ENCODE peak calls at places on chromosome 16, in nine cellular contexts. J is adrenal gland, P is upper lobe of left lung, B is Peyer's patch, V is A549, E is ovary, H is GM12892, Y is lower leg skin, N is GM12891. K is an unnamed sample.

GRCh38 chr16:48632137-48632774 is 22.3 kb upstream of the N4BP1 start:
- DNase-seq in J (no peak), P (no peak), B (no peak), V (no peak), E (no peak), H (no peak), Y (peak), N (no peak), K (peak)

GRCh38 chr16:47388705-47389104 is 72.2 kb downstream of the ITFG1 start:
- DNase-seq in J (no peak), P (no peak), B (no peak), V (no peak), E (no peak), H (no peak), Y (no peak), N (no peak), K (no peak)

GRCh38 chr16:679808-680624 is at the start of gene STUB1:
- DNase-seq in J (peak), P (peak), B (peak), V (no peak), E (peak), H (peak), Y (peak), N (peak), K (no peak)

GRCh38 chr16:20401066-20401465 is 3.5 kb downstream of the PDILT start:
- DNase-seq in J (no peak), P (no peak), B (no peak), V (no peak), E (no peak), H (no peak), Y (no peak), N (no peak), K (no peak)

GRCh38 chr16:31086629-31086906 is 2.2 kb downstream of the PRSS53 start:
- DNase-seq in J (no peak), P (no peak), B (no peak), V (no peak), E (no peak), H (no peak), Y (no peak), N (no peak), K (no peak)

GRCh38 chr16:82031116-82032084 is 3.7 kb upstream of the HSD17B2 start:
- DNase-seq in J (no peak), P (no peak), B (no peak), V (peak), E (no peak), H (no peak), Y (no peak), N (no peak), K (no peak)

GRCh38 chr16:47903470-47903869 is 252.3 kb downstream of the ABCC12 start:
- DNase-seq in J (no peak), P (no peak), B (no peak), V (no peak), E (no peak), H (no peak), Y (no peak), N (no peak), K (no peak)

GRCh38 chr16:71344315-71344905 is 14.1 kb upstream of the CALB2 start:
- DNase-seq in J (no peak), P (no peak), B (no peak), V (no peak), E (no peak), H (no peak), Y (no peak), N (no peak), K (no peak)

GRCh38 chr16:11515540-11516430 is 70.9 kb downstream of the LITAF start:
- DNase-seq in J (no peak), P (no peak), B (no peak), V (no peak), E (no peak), H (no peak), Y (no peak), N (no peak), K (no peak)

GRCh38 chr16:50102046-50102756 is 36.4 kb downstream of the HEATR3 start:
- DNase-seq in J (no peak), P (no peak), B (no peak), V (no peak), E (no peak), H (no peak), Y (no peak), N (no peak), K (no peak)

GRCh38 chr16:87076950-87077749 is 240.0 kb downstream of the C16orf95 start:
- DNase-seq in J (peak), P (peak), B (peak), V (peak), E (no peak), H (no peak), Y (no peak), N (no peak), K (no peak)

GRCh38 chr16:66872524-66872923 is 7.8 kb upstream of the PDP2 start:
- DNase-seq in J (no peak), P (no peak), B (no peak), V (no peak), E (no peak), H (no peak), Y (no peak), N (no peak), K (no peak)

GRCh38 chr16:3142770-3143169 is 7.9 kb downstream of the ZNF213 start:
- DNase-seq in J (no peak), P (no peak), B (no peak), V (no peak), E (no peak), H (no peak), Y (no peak), N (no peak), K (no peak)

GRCh38 chr16:12800751-12801308 is 2.9 kb downstream of the CPPED1 start:
- DNase-seq in J (no peak), P (no peak), B (no peak), V (no peak), E (no peak), H (no peak), Y (no peak), N (no peak), K (no peak)

GRCh38 chr16:2933136-2933535 is 21.4 kb downstream of the FLYWCH1 start:
- DNase-seq in J (no peak), P (no peak), B (no peak), V (no peak), E (no peak), H (no peak), Y (no peak), N (no peak), K (no peak)

GRCh38 chr16:48942996-48943395 is 333.0 kb upstream of the N4BP1 start:
- DNase-seq in J (no peak), P (no peak), B (no peak), V (no peak), E (no peak), H (no peak), Y (no peak), N (no peak), K (no peak)

GRCh38 chr16:53449816-53450517 is 15.7 kb downstream of the RBL2 start:
- DNase-seq in J (no peak), P (no peak), B (no peak), V (no peak), E (no peak), H (no peak), Y (no peak), N (no peak), K (no peak)

GRCh38 chr16:67183-67791 is 5.1 kb downstream of the RHBDF1 start:
- DNase-seq in J (no peak), P (no peak), B (no peak), V (no peak), E (no peak), H (no peak), Y (no peak), N (no peak), K (no peak)

GRCh38 chr16:86554599-86554916 is 477 bp downstream of the MTHFSD start:
- DNase-seq in J (no peak), P (no peak), B (no peak), V (no peak), E (no peak), H (no peak), Y (no peak), N (no peak), K (no peak)

GRCh38 chr16:78310196-78310595 is 210.7 kb downstream of the WWOX start:
- DNase-seq in J (no peak), P (no peak), B (no peak), V (no peak), E (no peak), H (no peak), Y (no peak), N (no peak), K (no peak)

GRCh38 chr16:12569061-12569460 is 234.6 kb downstream of the CPPED1 start:
- DNase-seq in J (no peak), P (no peak), B (no peak), V (no peak), E (no peak), H (no peak), Y (no peak), N (no peak), K (no peak)

GRCh38 chr16:49337814-49338350 is 35.7 kb upstream of the C16orf78 start:
- DNase-seq in J (peak), P (no peak), B (no peak), V (no peak), E (no peak), H (no peak), Y (no peak), N (no peak), K (peak)

GRCh38 chr16:11009027-11009755 is 64.8 kb downstream of the CLEC16A start:
- DNase-seq in J (no peak), P (no peak), B (no peak), V (no peak), E (no peak), H (no peak), Y (no peak), N (no peak), K (no peak)

GRCh38 chr16:1637526-1637925 is 25.4 kb downstream of the CRAMP1 start:
- DNase-seq in J (no peak), P (no peak), B (no peak), V (no peak), E (no peak), H (no peak), Y (no peak), N (no peak), K (no peak)

GRCh38 chr16:68985855-68986254 is 119.6 kb upstream of the HAS3 start:
- DNase-seq in J (no peak), P (no peak), B (no peak), V (no peak), E (peak), H (no peak), Y (no peak), N (no peak), K (no peak)

GRCh38 chr16:50038756-50039529 is 13.9 kb downstream of the CNEP1R1 start:
- DNase-seq in J (peak), P (peak), B (no peak), V (no peak), E (no peak), H (no peak), Y (peak), N (no peak), K (no peak)

GRCh38 chr16:49353650-49354049 is 20.0 kb upstream of the C16orf78 start:
- DNase-seq in J (no peak), P (no peak), B (no peak), V (no peak), E (no peak), H (no peak), Y (no peak), N (no peak), K (no peak)

GRCh38 chr16:70375636-70376611 is 29.2 kb downstream of the DDX19A start:
- DNase-seq in J (no peak), P (no peak), B (no peak), V (no peak), E (no peak), H (no peak), Y (no peak), N (no peak), K (no peak)

GRCh38 chr16:53191413-53191812 is 136.6 kb downstream of the CHD9 start:
- DNase-seq in J (no peak), P (no peak), B (no peak), V (no peak), E (no peak), H (no peak), Y (no peak), N (no peak), K (no peak)

GRCh38 chr16:28863929-28864886 is 565 bp downstream of the SH2B1 start:
- DNase-seq in J (peak), P (no peak), B (no peak), V (no peak), E (peak), H (no peak), Y (no peak), N (no peak), K (no peak)

GRCh38 chr16:49463529-49463928 is 89.9 kb downstream of the C16orf78 start:
- DNase-seq in J (peak), P (peak), B (no peak), V (no peak), E (peak), H (peak), Y (no peak), N (peak), K (peak)

GRCh38 chr16:1152123-1152638 is 725 bp upstream of the CACNA1H start:
- DNase-seq in J (no peak), P (no peak), B (no peak), V (peak), E (peak), H (no peak), Y (no peak), N (no peak), K (no peak)

GRCh38 chr16:56355786-56356275 is 69.5 kb downstream of the AMFR start:
- DNase-seq in J (peak), P (no peak), B (peak), V (no peak), E (peak), H (no peak), Y (no peak), N (peak), K (no peak)

GRCh38 chr16:65855171-65856145 is 511.0 kb upstream of the CDH5 start:
- DNase-seq in J (no peak), P (no peak), B (no peak), V (no peak), E (no peak), H (no peak), Y (no peak), N (no peak), K (no peak)

GRCh38 chr16:72860726-72861562 is 187.0 kb downstream of the ZFHX3 start:
- DNase-seq in J (peak), P (no peak), B (no peak), V (no peak), E (no peak), H (no peak), Y (no peak), N (no peak), K (no peak)

GRCh38 chr16:88811600-88811849 is 203 bp downstream of the APRT start:
- DNase-seq in J (no peak), P (no peak), B (no peak), V (no peak), E (no peak), H (no peak), Y (no peak), N (no peak), K (no peak)

GRCh38 chr16:88811850-88812736 is at the start of gene APRT:
- DNase-seq in J (peak), P (peak), B (peak), V (peak), E (peak), H (peak), Y (peak), N (peak), K (no peak)

GRCh38 chr16:88810166-88810867 is 1.4 kb downstream of the APRT start:
- DNase-seq in J (no peak), P (no peak), B (no peak), V (no peak), E (no peak), H (no peak), Y (no peak), N (no peak), K (no peak)

GRCh38 chr16:88809676-88810165 is 2.0 kb downstream of the APRT start:
- DNase-seq in J (no peak), P (no peak), B (no peak), V (no peak), E (no peak), H (no peak), Y (no peak), N (no peak), K (no peak)

GRCh38 chr16:88810868-88811599 is 694 bp downstream of the APRT start:
- DNase-seq in J (peak), P (peak), B (peak), V (peak), E (peak), H (peak), Y (peak), N (peak), K (no peak)
- TF ChIP-seq POLR2A in J (peak), P (peak), B (peak), V (peak), E (no peak), H (peak), Y (peak), N (peak), K (peak)

GRCh38 chr16:9372934-9373890 is 281.8 kb downstream of the HAPSTR1 start:
- DNase-seq in J (no peak), P (no peak), B (no peak), V (no peak), E (no peak), H (no peak), Y (no peak), N (no peak), K (peak)

GRCh38 chr16:9366048-9366969 is 274.9 kb downstream of the HAPSTR1 start:
- DNase-seq in J (no peak), P (no peak), B (no peak), V (no peak), E (no peak), H (no peak), Y (no peak), N (no peak), K (peak)

GRCh38 chr16:9371713-9372448 is 280.4 kb downstream of the HAPSTR1 start:
- DNase-seq in J (no peak), P (no peak), B (no peak), V (no peak), E (no peak), H (no peak), Y (no peak), N (no peak), K (peak)

GRCh38 chr16:9374076-9374475 is 282.6 kb downstream of the HAPSTR1 start:
- DNase-seq in J (no peak), P (no peak), B (no peak), V (no peak), E (no peak), H (no peak), Y (no peak), N (no peak), K (peak)

GRCh38 chr16:9370071-9370491 is 278.6 kb downstream of the HAPSTR1 start:
- DNase-seq in J (no peak), P (no peak), B (no peak), V (no peak), E (no peak), H (no peak), Y (no peak), N (no peak), K (peak)
- TF ChIP-seq POLR2A in J (no peak), P (no peak), B (no peak), V (no peak), E (no peak), H (no peak), Y (no peak), N (no peak), K (no peak)

GRCh38 chr16:57807968-57808528 is 5.8 kb upstream of the KIFC3 start:
- DNase-seq in J (peak), P (peak), B (peak), V (peak), E (peak), H (peak), Y (peak), N (peak), K (no peak)
- TF ChIP-seq POLR2A in J (peak), P (no peak), B (no peak), V (no peak), E (no peak), H (no peak), Y (no peak), N (no peak), K (no peak)

GRCh38 chr16:18933501-18933900 is 7.3 kb upstream of the SMG1 start:
- DNase-seq in J (no peak), P (no peak), B (no peak), V (no peak), E (no peak), H (no peak), Y (no peak), N (no peak), K (no peak)

GRCh38 chr16:18937390-18937789 is 11.2 kb upstream of the SMG1 start:
- DNase-seq in J (no peak), P (no peak), B (no peak), V (no peak), E (no peak), H (no peak), Y (no peak), N (no peak), K (no peak)

GRCh38 chr16:18932243-18932997 is 6.2 kb upstream of the SMG1 start:
- DNase-seq in J (peak), P (no peak), B (no peak), V (no peak), E (no peak), H (no peak), Y (no peak), N (no peak), K (no peak)

GRCh38 chr16:18936727-18937340 is 10.6 kb upstream of the SMG1 start:
- DNase-seq in J (no peak), P (no peak), B (no peak), V (no peak), E (no peak), H (no peak), Y (no peak), N (no peak), K (no peak)

DNA sequence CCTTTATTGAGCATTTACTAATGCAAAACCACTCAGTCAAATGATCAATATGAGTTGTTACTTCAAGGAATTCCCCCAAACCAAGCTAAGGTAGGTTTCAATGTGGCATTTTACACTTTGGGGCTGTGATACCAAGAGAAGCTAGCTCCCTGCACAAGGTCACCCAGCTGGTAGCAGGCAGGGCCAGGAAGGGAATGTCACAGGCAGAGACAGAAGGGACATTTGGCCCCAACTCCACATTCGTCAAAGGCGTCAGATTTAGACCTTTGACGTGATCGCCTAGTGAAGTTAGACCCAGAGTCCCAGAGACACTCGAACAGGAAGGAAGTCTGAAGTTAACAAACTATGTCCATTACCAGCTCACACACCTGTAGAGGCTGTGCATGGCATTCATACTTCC is 5.5 kb upstream of the SMG1 start:
- DNase-seq in J (peak), P (no peak), B (no peak), V (no peak), E (no peak), H (no peak), Y (no peak), N (no peak), K (no peak)
- TF ChIP-seq POLR2A in J (no peak), P (no peak), B (no peak), V (no peak), E (no peak), H (no peak), Y (no peak), N (no peak), K (no peak)

GRCh38 chr16:67928561-67929364 is 2.9 kb downstream of the CTRL start:
- DNase-seq in J (peak), P (peak), B (peak), V (peak), E (peak), H (peak), Y (no peak), N (peak), K (no peak)
- TF ChIP-seq POLR2A in J (no peak), P (no peak), B (no peak), V (no peak), E (no peak), H (no peak), Y (no peak), N (peak), K (no peak)

DNA sequence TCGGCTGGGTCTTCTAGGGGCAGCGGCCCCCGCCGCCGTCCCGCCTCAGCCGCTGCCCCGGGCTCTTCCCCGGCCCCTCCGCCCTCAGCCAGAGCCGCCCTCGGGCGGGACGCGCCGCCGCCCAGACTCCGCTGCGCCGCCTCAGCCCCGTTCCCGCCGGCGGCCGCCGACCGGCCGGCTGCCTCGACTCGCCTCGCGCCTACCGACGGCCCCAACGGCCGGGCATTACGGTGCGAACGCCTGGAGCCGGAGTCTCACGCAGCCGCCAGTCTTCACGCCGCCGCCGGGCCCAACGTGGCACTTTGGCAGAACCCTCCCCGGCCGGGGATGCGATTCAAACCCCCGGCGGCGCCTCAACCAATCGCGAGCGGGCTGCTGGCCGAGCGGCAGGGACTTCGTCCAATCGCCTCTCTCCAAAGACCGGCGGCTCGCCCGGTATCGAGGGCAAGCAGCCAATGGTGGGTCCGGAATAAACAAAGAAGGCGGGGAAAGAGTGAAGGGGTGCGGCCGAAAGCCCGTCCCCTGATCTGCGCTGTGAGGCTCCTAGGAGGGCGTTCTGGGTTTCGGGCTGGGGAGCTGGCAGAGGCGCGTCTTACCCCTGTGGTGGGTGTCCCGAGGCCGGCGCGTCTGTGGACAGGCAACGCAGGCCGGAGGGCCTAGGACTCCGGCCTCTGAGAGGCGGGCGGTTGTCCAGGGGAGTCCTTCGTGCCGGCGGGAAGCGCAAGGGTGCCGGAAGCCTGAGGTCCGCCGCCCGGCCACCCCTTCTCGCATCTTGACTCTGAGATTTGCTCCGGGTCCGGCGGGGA is at the start of gene CDR2:
- DNase-seq in J (peak), P (peak), B (peak), V (peak), E (peak), H (peak), Y (peak), N (peak), K (peak)
- TF ChIP-seq POLR2A in J (peak), P (peak), B (peak), V (peak), E (peak), H (peak), Y (no peak), N (peak), K (peak)

K was measured in vagina.